ENCODE peak calls at places on chromosomes 16 and 17, in seven cellular contexts. T is skeletal muscle cell; D is stimulated activated CD8-positive, alpha-beta memory T cell treated with anti-CD3 and anti-CD28 coated beads, Interleukin-2, amount 100 ng/mL, for 48 hours; E is tibial nerve; H is T-helper 17 cell; P is heart left ventricle; B is activated CD4-positive, alpha-beta T cell treated with anti-CD3 and anti-CD28 coated beads, Interleukin-2, amount 50 U/mL, for 48 hours. L is an unnamed sample.

GRCh38 chr16:85569615-85570212 is 43.4 kb upstream of the GSE1 start:
- DNase-seq in E (no peak), H (no peak), B (peak), T (peak), D (peak), P (no peak), L (peak)

GRCh38 chr17:39229274-39229913 is 3.6 kb upstream of the STAC2 start:
- DNase-seq in B (no peak), H (no peak), E (no peak), D (no peak), T (no peak), P (peak), L (no peak)

GRCh38 chr17:27456681-27457404 is 595 bp downstream of the KSR1 start:
- DNase-seq in T (no peak), P (peak), H (no peak), B (peak), D (no peak), E (no peak), L (no peak)

GRCh38 chr17:42315402-42316156 is 27.3 kb downstream of the STAT5A start:
- DNase-seq in B (no peak), E (no peak), P (no peak), H (no peak), D (no peak), T (no peak), L (no peak)

GRCh38 chr17:80119271-80119791 is 17.9 kb downstream of the GAA start:
- DNase-seq in H (no peak), P (no peak), E (no peak), D (no peak), B (no peak), T (no peak), L (no peak)

GRCh38 chr16:67206129-67206837 is 7.4 kb downstream of the ELMO3 start:
- DNase-seq in T (no peak), D (no peak), H (no peak), E (no peak), B (no peak), P (no peak), L (no peak)

GRCh38 chr17:53629188-53629587 is 193.5 kb upstream of the KIF2B start:
- DNase-seq in P (no peak), H (no peak), B (no peak), T (no peak), E (no peak), D (no peak), L (no peak)

GRCh38 chr17:16975744-16976625 is 4.1 kb upstream of the TNFRSF13B start:
- DNase-seq in H (no peak), P (no peak), D (no peak), T (no peak), E (no peak), B (no peak), L (no peak)

GRCh38 chr16:59593256-59593655 is 859.1 kb upstream of the GOT2 start:
- DNase-seq in E (no peak), H (no peak), B (no peak), T (peak), D (no peak), P (no peak), L (no peak)

GRCh38 chr16:89934611-89935553 is 11.7 kb downstream of the TUBB3 start:
- DNase-seq in T (no peak), B (no peak), H (no peak), D (no peak), P (peak), E (no peak), L (no peak)

GRCh38 chr17:77565166-77565565 is 393.3 kb upstream of the TNRC6C start:
- DNase-seq in D (no peak), E (no peak), H (no peak), T (no peak), B (no peak), P (no peak), L (no peak)

GRCh38 chr17:40648326-40648968 is 829 bp upstream of the SMARCE1 start:
- DNase-seq in T (no peak), B (no peak), P (peak), D (no peak), E (no peak), H (no peak), L (no peak)

GRCh38 chr17:49193513-49194296 is 16.7 kb downstream of the GNGT2 start:
- DNase-seq in E (peak), D (no peak), P (no peak), H (peak), T (peak), B (peak), L (peak)

GRCh38 chr16:67110136-67110847 is 551 bp downstream of the PHAF1 start:
- DNase-seq in H (no peak), T (no peak), D (no peak), P (no peak), B (no peak), E (no peak), L (no peak)

GRCh38 chr17:61411114-61411943 is 11.7 kb downstream of the TBX2 start:
- DNase-seq in H (no peak), E (no peak), T (no peak), D (no peak), P (peak), B (no peak), L (peak)

GRCh38 chr16:75406943-75407342 is 26.4 kb downstream of the CFDP1 start:
- DNase-seq in H (no peak), D (no peak), T (no peak), B (no peak), P (no peak), E (no peak), L (no peak)

GRCh38 chr16:49474741-49475140 is 101.1 kb downstream of the C16orf78 start:
- DNase-seq in T (no peak), H (no peak), E (no peak), D (no peak), B (no peak), P (no peak), L (no peak)

GRCh38 chr16:66266436-66267286 is 99.8 kb upstream of the CDH5 start:
- DNase-seq in E (peak), P (peak), D (no peak), B (no peak), T (peak), H (no peak), L (no peak)

GRCh38 chr16:2948807-2949704 is 15.0 kb upstream of the KREMEN2 start:
- DNase-seq in B (no peak), D (no peak), H (no peak), E (no peak), P (peak), T (no peak), L (no peak)

GRCh38 chr17:47717845-47718621 is 15.0 kb upstream of the TBX21 start:
- DNase-seq in E (no peak), B (peak), P (no peak), H (no peak), D (no peak), T (no peak), L (peak)

GRCh38 chr17:46726106-46726670 is 92.3 kb downstream of the WNT3 start:
- DNase-seq in T (no peak), B (no peak), H (no peak), D (no peak), P (no peak), E (no peak), L (no peak)

GRCh38 chr17:57622886-57623433 is 122.1 kb downstream of the CCDC182 start:
- DNase-seq in T (peak), D (no peak), B (peak), P (no peak), H (no peak), E (no peak), L (peak)

GRCh38 chr16:17470002-17470870 is 524 bp downstream of the XYLT1 start:
- DNase-seq in E (no peak), T (no peak), B (peak), D (no peak), P (peak), H (no peak), L (peak)

GRCh38 chr17:83121921-83122820 is 42.8 kb downstream of the METRNL start:
- DNase-seq in E (no peak), T (no peak), H (peak), P (no peak), D (no peak), B (no peak), L (peak)